ENCODE peak calls at places on chromosomes 4 and X, in four cellular contexts. V is suprapubic skin, L is HCT116, G is GM23338. M is an unnamed sample.

GRCh38 chr4:161883157-161883556 is 280.6 kb downstream of the FSTL5 start:
- DNase-seq in L (no peak), G (no peak), V (no peak), M (no peak)

GRCh38 chrX:40245411-40246140 is 147.8 kb upstream of the BCOR start:
- DNase-seq in G (no peak), L (no peak), V (no peak), M (no peak)

GRCh38 chr4:185847352-185848078 is 35.5 kb upstream of the SORBS2 start:
- DNase-seq in G (peak; percentile 69), L (no peak), V (no peak), M (no peak)

GRCh38 chrX:138914751-138915150 is 203.2 kb upstream of the FGF13 start:
- DNase-seq in V (no peak), L (no peak), G (no peak), M (no peak)

GRCh38 chr4:87853108-87853507 is 20.3 kb downstream of the MEPE start:
- DNase-seq in G (peak; percentile 79), L (peak; percentile 45), V (no peak), M (no peak)

GRCh38 chr4:38923746-38924145 is 56.1 kb downstream of the FAM114A1 start:
- DNase-seq in V (no peak), L (no peak), G (no peak), M (no peak)

GRCh38 chr4:170497105-170497504 is 407.3 kb upstream of the AADAT start:
- DNase-seq in G (peak; percentile 9), L (no peak), V (no peak), M (no peak)

GRCh38 chrX:46574941-46575381 is 1.4 kb downstream of the CHST7 start:
- DNase-seq in V (no peak), L (no peak), G (peak; percentile 37), M (peak; percentile 89)

GRCh38 chrX:9907645-9908387 is 59.3 kb upstream of the CLDN34 start:
- DNase-seq in G (no peak), V (no peak), L (no peak), M (no peak)

GRCh38 chr4:7424553-7425111 is 10.1 kb downstream of the PSAPL1 start:
- DNase-seq in G (no peak), V (peak; percentile 61), L (no peak), M (no peak)

GRCh38 chr4:61896717-61897116 is 696.6 kb downstream of the ADGRL3 start:
- DNase-seq in V (no peak), L (no peak), G (no peak), M (no peak)

GRCh38 chr4:147453561-147454141 is 27.2 kb upstream of the EDNRA start:
- DNase-seq in V (no peak), L (peak; percentile 39), G (peak; percentile 32), M (no peak)

GRCh38 chr4:78599931-78600375 is 48.4 kb downstream of the ANXA3 start:
- DNase-seq in V (no peak), G (no peak), L (no peak), M (no peak)

GRCh38 chr4:1168291-1169031 is 3.9 kb downstream of the SPON2 start:
- DNase-seq in G (no peak), L (no peak), V (no peak), M (no peak)

GRCh38 chr4:1164956-1165545 is 7.3 kb downstream of the SPON2 start:
- DNase-seq in G (no peak), V (no peak), L (no peak), M (no peak)

GRCh38 chr4:1167244-1167949 is 5.0 kb downstream of the SPON2 start:
- DNase-seq in G (peak; percentile 98), L (peak; percentile 94), V (no peak), M (peak; percentile 92)

GRCh38 chr4:1164444-1164843 is 7.9 kb downstream of the SPON2 start:
- DNase-seq in G (no peak), L (no peak), V (no peak), M (peak; percentile 22)

GRCh38 chr4:1166509-1167243 is 5.7 kb downstream of the SPON2 start:
- DNase-seq in L (no peak), G (no peak), V (no peak), M (no peak)
- H3K4me3 ChIP-seq in L (peak overlapping the region; percentile 73), G (peak overlapping the region; percentile 62), V (peak overlapping the region; percentile 60), M (peak overlapping the region; percentile 59)

GRCh38 chr4:86338521-86338920 is 21.3 kb downstream of the MAPK10 start:
- DNase-seq in V (no peak), G (no peak), L (no peak), M (no peak)

GRCh38 chr4:86334020-86334750 is 25.7 kb downstream of the MAPK10 start:
- DNase-seq in V (no peak), L (no peak), G (no peak), M (no peak)

GRCh38 chr4:86344127-86344526 is 15.7 kb downstream of the MAPK10 start:
- DNase-seq in L (no peak), V (no peak), G (no peak), M (no peak)

GRCh38 chr4:86333236-86333635 is 26.6 kb downstream of the MAPK10 start:
- DNase-seq in V (no peak), L (no peak), G (no peak), M (no peak)

GRCh38 chr4:86338989-86339388 is 20.9 kb downstream of the MAPK10 start:
- DNase-seq in G (no peak), V (no peak), L (peak; percentile 13), M (no peak)
- TF ChIP-seq POLR2AphosphoS5 in G (no peak), V (no peak), L (no peak), M (no peak)

DNA sequence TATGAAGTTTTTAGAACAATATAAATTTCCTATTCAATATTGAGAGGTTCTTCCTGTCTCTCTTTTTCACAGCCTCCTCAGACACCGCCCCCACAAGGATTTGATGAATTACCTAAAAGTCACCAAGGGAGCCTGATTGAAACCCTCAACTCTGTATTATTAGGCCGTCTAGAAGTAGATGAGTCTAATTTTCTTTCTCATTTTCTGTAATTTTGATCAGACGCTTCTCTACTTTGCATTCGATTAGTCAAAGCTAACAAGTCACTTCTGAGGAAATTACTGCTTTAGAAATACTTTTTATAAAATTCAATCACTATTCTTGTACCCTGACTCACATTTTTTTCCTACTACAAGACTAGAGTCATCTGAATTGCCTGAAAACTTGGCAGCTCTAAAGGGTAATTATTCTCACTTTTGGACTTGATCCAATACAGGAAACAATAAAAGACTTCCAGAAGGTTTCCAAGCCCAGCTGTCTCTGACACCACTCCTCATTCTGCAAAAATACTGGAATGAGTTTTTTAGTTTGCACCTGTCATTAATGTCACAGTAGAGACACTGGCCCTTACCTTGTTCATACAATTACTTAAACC is 111.2 kb downstream of the ELOVL6 start:
- DNase-seq in V (no peak), G (no peak), L (peak; percentile 51), M (no peak)
- H3K4me3 ChIP-seq in V (no peak overlapping the region), G (no peak overlapping the region), L (no peak overlapping the region), M (no peak overlapping the region)

DNA sequence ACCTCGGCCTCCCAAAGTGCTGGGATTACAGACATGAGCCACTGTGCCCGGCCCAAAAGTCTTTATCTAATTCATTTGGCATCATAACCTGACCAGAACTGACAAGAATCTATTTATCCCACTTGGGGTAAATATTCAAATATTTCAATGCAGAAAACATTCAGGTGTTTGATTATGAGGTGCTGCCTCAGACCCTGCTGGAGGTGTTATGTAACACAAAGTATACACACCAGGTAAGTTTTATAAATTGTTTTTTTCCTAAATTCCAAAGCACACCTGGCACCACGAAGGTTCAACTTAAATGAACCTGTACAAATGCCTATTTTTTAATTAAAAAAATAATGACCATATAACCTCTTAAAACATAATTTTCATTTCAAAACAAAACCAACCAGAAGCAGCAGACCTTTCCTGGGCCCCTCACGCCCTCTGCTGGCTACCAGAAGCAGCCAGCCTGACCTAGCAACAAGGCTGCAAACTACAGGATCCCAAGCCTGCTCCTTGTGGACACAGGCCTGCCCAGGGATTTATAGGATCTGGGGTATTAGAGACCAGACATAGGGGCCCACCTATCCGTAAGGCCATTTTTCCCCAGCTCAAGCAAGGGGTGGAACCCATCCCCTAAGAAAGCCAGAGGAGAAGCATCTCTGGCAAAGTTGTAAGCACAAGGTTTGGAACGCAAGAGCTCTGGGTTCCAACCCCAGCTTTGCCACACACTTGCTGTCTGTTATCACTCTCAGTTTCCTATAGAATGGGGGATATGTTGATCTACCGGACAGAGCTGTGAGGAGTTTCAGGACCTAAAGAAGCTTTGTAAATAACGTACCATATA is 11.7 kb downstream of the OTUD5 start:
- DNase-seq in L (peak; percentile 6), V (no peak), G (peak; percentile 82), M (peak; percentile 59)
- TF ChIP-seq POLR2AphosphoS5 in L (no peak), V (no peak), G (no peak), M (no peak)

DNA sequence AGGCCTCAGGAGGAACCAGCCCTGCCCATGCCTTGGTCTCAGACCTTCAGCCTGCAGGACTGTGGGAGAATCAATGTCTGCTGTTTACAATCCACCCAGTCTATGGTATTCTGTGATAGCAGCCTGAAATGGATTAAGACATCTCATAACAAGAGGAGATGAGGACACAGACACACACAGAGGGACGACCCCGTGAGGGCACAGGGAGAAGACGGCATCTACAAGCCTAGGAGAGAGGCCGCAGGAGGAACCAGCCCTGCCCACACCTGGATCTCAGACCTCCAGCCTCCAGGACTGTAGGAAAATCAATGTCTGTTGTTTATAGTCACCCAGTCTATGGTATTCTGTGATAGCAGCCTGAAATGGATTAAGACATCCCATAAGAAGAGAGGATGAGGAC is 3.3 kb downstream of the SLC25A6 start:
- DNase-seq in V (no peak), L (no peak), G (no peak), M (no peak)
- H3K4me3 ChIP-seq in V (no peak overlapping the region), L (no peak overlapping the region), G (no peak overlapping the region), M (no peak overlapping the region)

DNA sequence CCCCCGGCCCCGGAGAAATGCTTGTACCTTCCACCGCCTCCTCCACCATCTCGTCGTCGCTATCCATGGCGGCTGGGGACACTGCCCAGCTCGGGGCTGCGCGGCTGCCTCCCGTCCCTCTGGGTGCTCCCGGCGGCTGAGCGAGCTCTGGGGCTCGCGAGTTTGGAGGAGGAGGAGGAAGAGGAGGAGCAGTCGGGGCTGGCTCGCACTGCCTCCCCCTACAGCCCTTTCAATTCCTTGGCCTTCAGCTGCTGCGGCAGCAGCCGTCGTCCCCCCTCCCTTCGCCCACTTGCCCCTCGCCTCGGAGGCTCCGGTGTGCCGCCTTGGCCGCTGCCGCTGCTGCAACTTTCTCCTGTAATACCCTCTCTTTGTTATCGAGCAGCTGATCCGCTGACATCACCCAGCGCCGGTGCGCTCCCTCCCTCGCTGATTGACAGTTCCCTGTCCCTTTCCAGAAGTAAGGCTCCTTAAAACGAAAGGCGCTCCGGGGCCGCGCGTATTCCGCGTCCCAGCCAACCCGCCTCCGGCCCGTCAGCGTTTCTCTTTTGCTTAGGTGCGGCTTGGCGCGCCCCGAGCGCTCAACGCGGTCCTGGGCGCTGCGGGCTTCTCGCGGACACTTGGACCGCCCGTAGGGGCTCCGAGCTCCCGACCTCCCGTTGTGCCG is at the start of gene SETD7:
- DNase-seq in G (peak; percentile 85), L (peak; percentile 57), V (peak; percentile 90), M (peak; percentile 92)
- TF ChIP-seq POLR2AphosphoS5 in G (peak; percentile 29), L (peak; percentile 87), V (peak; percentile 4), M (peak; percentile 66)

GRCh38 chrX:14027031-14027430 is 2.7 kb downstream of the GEMIN8 start:
- DNase-seq in V (no peak), L (no peak), G (no peak), M (no peak)

GRCh38 chrX:14029425-14030247 is at the start of gene GEMIN8:
- DNase-seq in V (peak; percentile 88), G (peak; percentile 81), L (peak; percentile 84), M (peak; percentile 88)

GRCh38 chrX:14029039-14029424 is 660 bp downstream of the GEMIN8 start:
- DNase-seq in L (no peak), G (no peak), V (no peak), M (no peak)

GRCh38 chrX:14027511-14028019 is 2.1 kb downstream of the GEMIN8 start:
- DNase-seq in L (no peak), V (no peak), G (no peak), M (no peak)

GRCh38 chrX:14028473-14028872 is 1.2 kb downstream of the GEMIN8 start:
- DNase-seq in G (no peak), L (no peak), V (no peak), M (no peak)
- H3K4me3 ChIP-seq in G (peak overlapping the region; percentile 51), L (peak overlapping the region; percentile 64), V (peak overlapping the region; percentile 61), M (no peak overlapping the region)